ENCODE peak calls at places on chromosomes 5 and 9, in eight cellular contexts. Z, C, W, F, Y, X, L and P are unnamed samples.

GRCh38 chr5:15993334-15993733 is 186.3 kb downstream of the MARCHF11 start:
- DNase-seq in F (no peak), W (no peak), C (no peak), X (no peak), Z (peak), L (no peak), Y (no peak), P (no peak)

GRCh38 chr5:53448851-53449250 is 31.6 kb upstream of the FST start:
- DNase-seq in L (no peak), C (no peak), F (no peak), W (no peak), Y (no peak), Z (peak), X (no peak), P (no peak)

GRCh38 chr5:152107225-152107624 is 182.6 kb upstream of the GLRA1 start:
- DNase-seq in C (no peak), X (no peak), Y (no peak), L (no peak), F (no peak), Z (no peak), W (no peak), P (no peak)

GRCh38 chr9:89383030-89383720 is 64.9 kb downstream of the SECISBP2 start:
- DNase-seq in W (no peak), Z (no peak), L (no peak), X (no peak), Y (no peak), F (no peak), C (no peak), P (no peak)

GRCh38 chr5:131375351-131375750 is 111.5 kb downstream of the CDC42SE2 start:
- DNase-seq in W (no peak), F (no peak), Y (no peak), Z (no peak), X (no peak), C (no peak), L (no peak), P (no peak)

GRCh38 chr5:55911784-55912653 is 60.9 kb downstream of the IL31RA start:
- DNase-seq in F (no peak), W (no peak), C (no peak), X (no peak), L (no peak), Y (no peak), Z (no peak), P (no peak)

GRCh38 chr9:137303031-137303892 is 1.2 kb upstream of the NRARP start:
- DNase-seq in L (no peak), Y (no peak), C (no peak), F (no peak), W (no peak), X (no peak), Z (no peak), P (peak)

GRCh38 chr5:179618923-179619554 is 4.4 kb downstream of the HNRNPH1 start:
- DNase-seq in X (no peak), L (no peak), F (no peak), Y (no peak), W (no peak), Z (no peak), C (no peak), P (no peak)

GRCh38 chr5:135208555-135209494 is 174.8 kb upstream of the PITX1 start:
- DNase-seq in F (no peak), C (peak), Z (peak), W (peak), L (peak), X (no peak), Y (no peak), P (peak)

GRCh38 chr9:281753-282645 is 67.3 kb downstream of the DOCK8 start:
- DNase-seq in X (no peak), C (no peak), F (no peak), L (no peak), Y (no peak), W (no peak), Z (no peak), P (no peak)

GRCh38 chr5:1564182-1564748 is 40.5 kb upstream of the LPCAT1 start:
- DNase-seq in C (no peak), Y (no peak), L (no peak), W (peak), Z (peak), X (no peak), F (no peak), P (peak)

GRCh38 chr5:135861646-135862045 is 27.2 kb downstream of the SLC25A48 start:
- DNase-seq in C (no peak), F (no peak), L (no peak), Z (no peak), Y (no peak), W (no peak), X (no peak), P (no peak)

GRCh38 chr5:38284378-38284777 is 26.0 kb downstream of the EGFLAM start:
- DNase-seq in F (no peak), Y (no peak), Z (no peak), X (no peak), W (no peak), L (no peak), C (no peak), P (no peak)

GRCh38 chr9:14926941-14927624 is 16.9 kb upstream of the FREM1 start:
- DNase-seq in W (no peak), X (no peak), Z (no peak), F (no peak), C (no peak), Y (no peak), L (no peak), P (no peak)

GRCh38 chr9:71885467-71885866 is 25.5 kb downstream of the ABHD17B start:
- DNase-seq in X (no peak), L (no peak), Z (no peak), W (no peak), Y (no peak), F (no peak), C (no peak), P (no peak)

GRCh38 chr9:125748511-125749099 is 1.4 kb downstream of the PBX3 start:
- DNase-seq in F (no peak), C (no peak), W (no peak), X (no peak), Y (no peak), Z (peak), L (no peak), P (peak)

GRCh38 chr9:13268469-13268868 is 11.0 kb downstream of the MPDZ start:
- DNase-seq in F (no peak), W (no peak), C (no peak), Y (no peak), Z (peak), L (no peak), X (no peak), P (no peak)

GRCh38 chr5:79759848-79760247 is 70.2 kb downstream of the CMYA5 start:
- DNase-seq in W (peak), F (no peak), L (no peak), Y (no peak), Z (no peak), X (no peak), C (no peak), P (no peak)

GRCh38 chr5:34685485-34686197 is 29.5 kb downstream of the RAI14 start:
- DNase-seq in Y (no peak), L (no peak), Z (peak), X (no peak), C (peak), F (no peak), W (peak), P (no peak)

GRCh38 chr9:76292658-76293057 is 101.6 kb downstream of the RFK start:
- DNase-seq in X (no peak), C (no peak), Y (no peak), F (no peak), Z (no peak), L (no peak), W (no peak), P (no peak)

GRCh38 chr9:88968799-88969198 is 22.5 kb upstream of the S1PR3 start:
- DNase-seq in C (no peak), L (no peak), X (no peak), W (no peak), F (no peak), Y (no peak), Z (no peak), P (no peak)

GRCh38 chr9:134213508-134214394 is 49.4 kb upstream of the RNU6ATAC start:
- DNase-seq in L (no peak), C (no peak), X (peak), F (no peak), Y (no peak), Z (no peak), W (no peak), P (no peak)